ENCODE peak calls at places on chromosomes 4 and X, in eight cellular contexts. One of them, this sample, is unnamed. For H3K9me2, the result is how much of the 10 kb centered on the place peaks cover.

GRCh38 chrX:118459494-118459893 is 36.1 kb upstream of the DOCK11 start:
- DNase-seq in OCI-LY7: peak
- DNase-seq in MM.1S: peak
- DNase-seq in SK-N-SH: peak
- DNase-seq in PC-3: peak
- DNase-seq in HCT116: no peak
- DNase-seq in hepatocyte: peak
- DNase-seq in GM23338: peak
- DNase-seq in this sample: peak

GRCh38 chr4:4694812-4695211 is 153.0 kb upstream of the STX18 start:
- DNase-seq in OCI-LY7: no peak
- DNase-seq in MM.1S: no peak
- DNase-seq in SK-N-SH: no peak
- DNase-seq in PC-3: no peak
- DNase-seq in HCT116: no peak
- DNase-seq in hepatocyte: no peak
- DNase-seq in GM23338: no peak
- DNase-seq in this sample: no peak

GRCh38 chr4:15913631-15913970 is 24.9 kb downstream of the FGFBP1 start:
- DNase-seq in OCI-LY7: no peak
- DNase-seq in MM.1S: no peak
- DNase-seq in SK-N-SH: no peak
- DNase-seq in PC-3: peak
- DNase-seq in HCT116: peak
- DNase-seq in hepatocyte: peak
- DNase-seq in GM23338: no peak
- DNase-seq in this sample: peak

GRCh38 chr4:152591361-152591760 is 55.5 kb upstream of the FBXW7 start:
- DNase-seq in OCI-LY7: no peak
- DNase-seq in MM.1S: no peak
- DNase-seq in SK-N-SH: no peak
- DNase-seq in PC-3: no peak
- DNase-seq in HCT116: no peak
- DNase-seq in hepatocyte: peak
- DNase-seq in GM23338: peak
- DNase-seq in this sample: peak

GRCh38 chr4:120753854-120754253 is 168.7 kb downstream of the PRDM5 start:
- DNase-seq in OCI-LY7: peak
- DNase-seq in MM.1S: no peak
- DNase-seq in SK-N-SH: peak
- DNase-seq in PC-3: no peak
- DNase-seq in HCT116: no peak
- DNase-seq in hepatocyte: peak
- DNase-seq in GM23338: no peak
- DNase-seq in this sample: no peak

GRCh38 chr4:125004676-125005075 is 292.1 kb upstream of the ANKRD50 start:
- DNase-seq in OCI-LY7: no peak
- DNase-seq in MM.1S: no peak
- DNase-seq in SK-N-SH: no peak
- DNase-seq in PC-3: no peak
- DNase-seq in HCT116: no peak
- DNase-seq in hepatocyte: no peak
- DNase-seq in GM23338: no peak
- DNase-seq in this sample: no peak

GRCh38 chrX:119459181-119459580 is 9.1 kb upstream of the SLC25A5 start:
- DNase-seq in OCI-LY7: no peak
- DNase-seq in MM.1S: no peak
- DNase-seq in SK-N-SH: no peak
- DNase-seq in PC-3: no peak
- DNase-seq in HCT116: no peak
- DNase-seq in hepatocyte: no peak
- DNase-seq in GM23338: no peak
- DNase-seq in this sample: peak

GRCh38 chrX:53312946-53313745 is 31.8 kb upstream of the IQSEC2 start:
- DNase-seq in OCI-LY7: peak
- DNase-seq in MM.1S: peak
- DNase-seq in SK-N-SH: peak
- DNase-seq in PC-3: peak
- DNase-seq in HCT116: peak
- DNase-seq in hepatocyte: peak
- DNase-seq in GM23338: peak
- DNase-seq in this sample: peak

GRCh38 chr4:73856518-73856917 is 3.4 kb downstream of the PF4V1 start:
- DNase-seq in OCI-LY7: no peak
- DNase-seq in MM.1S: no peak
- DNase-seq in SK-N-SH: no peak
- DNase-seq in PC-3: peak
- DNase-seq in HCT116: no peak
- DNase-seq in hepatocyte: no peak
- DNase-seq in GM23338: no peak
- DNase-seq in this sample: peak

DNA sequence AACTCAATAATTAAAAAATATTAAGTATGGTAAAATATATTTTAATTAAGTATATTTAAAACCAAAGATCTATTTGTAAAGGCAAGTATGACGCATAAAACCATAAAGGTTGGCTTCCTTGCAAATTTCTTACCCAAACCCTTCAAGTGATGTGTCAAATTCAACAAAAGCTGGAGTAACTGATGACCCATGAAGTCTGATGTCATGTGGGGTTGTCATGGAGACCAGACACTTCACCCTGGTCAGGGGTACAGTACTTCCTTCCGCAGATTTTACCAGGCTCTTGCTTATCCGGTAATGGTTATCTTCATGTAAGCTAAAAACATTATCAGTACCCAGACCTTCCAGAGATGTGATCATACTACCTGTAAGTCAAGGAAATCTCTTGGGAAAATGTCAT is 170.1 kb downstream of the WDFY3 start:
- DNase-seq in OCI-LY7: no peak
- DNase-seq in MM.1S: no peak
- DNase-seq in SK-N-SH: peak
- DNase-seq in PC-3: no peak
- DNase-seq in HCT116: no peak
- DNase-seq in hepatocyte: no peak
- DNase-seq in GM23338: no peak
- DNase-seq in this sample: no peak
- H3K9me2 ChIP-seq in OCI-LY7: under half
- H3K9me2 ChIP-seq in MM.1S: under half
- H3K9me2 ChIP-seq in SK-N-SH: under half
- H3K9me2 ChIP-seq in PC-3: under half
- H3K9me2 ChIP-seq in HCT116: under half
- H3K9me2 ChIP-seq in hepatocyte: under half
- H3K9me2 ChIP-seq in GM23338: under half
- H3K9me2 ChIP-seq in this sample: under half

DNA sequence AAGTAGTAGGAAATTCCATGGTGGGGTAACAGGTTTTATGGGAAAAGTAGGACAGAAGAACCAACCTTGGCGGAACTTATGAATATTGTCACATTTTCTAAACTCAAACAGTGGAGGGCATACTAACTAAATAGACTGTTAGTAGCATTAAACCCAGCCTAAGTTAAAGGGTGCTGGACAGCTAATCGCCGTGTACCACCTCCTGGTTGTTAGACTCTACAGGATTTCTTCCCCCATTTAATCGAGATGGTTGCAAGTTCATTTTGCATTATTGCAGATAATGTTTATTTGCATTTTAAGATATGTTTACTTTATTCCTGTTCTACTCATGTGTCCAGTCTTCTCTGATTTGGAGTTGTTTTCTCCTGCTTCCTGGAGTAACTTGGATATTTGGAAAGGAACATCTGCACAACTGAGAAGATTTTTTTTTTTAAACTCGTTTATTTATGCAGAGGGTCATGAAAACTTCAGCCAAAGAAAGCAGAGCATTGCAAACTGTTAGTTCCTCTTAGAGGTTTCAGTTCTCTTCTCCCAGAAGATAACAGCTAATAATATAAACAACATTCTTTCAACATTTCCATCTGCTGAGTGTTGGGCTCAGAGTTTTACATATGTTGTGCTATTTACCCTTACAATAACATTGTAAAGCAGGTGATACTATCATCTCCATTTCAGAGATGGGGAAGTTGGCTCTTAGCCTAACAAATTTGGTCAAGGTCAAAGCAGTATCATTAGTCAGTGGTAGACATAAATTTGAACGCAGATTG is 51.5 kb upstream of the TBC1D9 start:
- DNase-seq in OCI-LY7: peak
- DNase-seq in MM.1S: peak
- DNase-seq in SK-N-SH: no peak
- DNase-seq in PC-3: no peak
- DNase-seq in HCT116: no peak
- DNase-seq in hepatocyte: peak
- DNase-seq in GM23338: no peak
- DNase-seq in this sample: no peak
- TF ChIP-seq EZH2phosphoT487 in OCI-LY7: no peak
- TF ChIP-seq EZH2phosphoT487 in MM.1S: no peak
- TF ChIP-seq EZH2phosphoT487 in SK-N-SH: no peak
- TF ChIP-seq EZH2phosphoT487 in PC-3: no peak
- TF ChIP-seq EZH2phosphoT487 in HCT116: no peak
- TF ChIP-seq EZH2phosphoT487 in hepatocyte: no peak
- TF ChIP-seq EZH2phosphoT487 in GM23338: no peak
- TF ChIP-seq EZH2phosphoT487 in this sample: no peak

DNA sequence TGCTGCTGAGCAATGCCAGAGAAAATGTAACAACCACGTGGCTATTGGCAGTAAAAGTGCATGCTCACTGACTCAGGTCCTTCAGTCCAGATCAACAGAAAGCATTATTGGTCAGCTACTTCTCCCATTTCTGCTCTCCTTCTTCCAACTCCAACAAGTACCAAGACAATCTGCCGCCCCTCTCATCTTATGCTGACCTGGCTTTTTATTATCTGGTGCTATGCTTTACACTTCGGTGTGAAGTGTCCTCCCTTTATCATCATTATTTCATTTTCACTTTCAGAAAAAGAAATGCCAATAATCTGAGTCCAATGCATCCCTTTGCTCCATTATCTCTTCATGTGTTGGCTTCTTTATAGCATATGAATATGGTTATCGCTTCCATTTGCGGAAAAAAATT is 133.7 kb upstream of the UGT8 start:
- DNase-seq in OCI-LY7: no peak
- DNase-seq in MM.1S: no peak
- DNase-seq in SK-N-SH: no peak
- DNase-seq in PC-3: no peak
- DNase-seq in HCT116: no peak
- DNase-seq in hepatocyte: peak
- DNase-seq in GM23338: no peak
- DNase-seq in this sample: peak
- H3K9me2 ChIP-seq in OCI-LY7: under half
- H3K9me2 ChIP-seq in MM.1S: under half
- H3K9me2 ChIP-seq in SK-N-SH: under half
- H3K9me2 ChIP-seq in PC-3: under half
- H3K9me2 ChIP-seq in HCT116: under half
- H3K9me2 ChIP-seq in hepatocyte: under half
- H3K9me2 ChIP-seq in GM23338: under half
- H3K9me2 ChIP-seq in this sample: under half

GRCh38 chr4:106317815-106318214 is 1.5 kb downstream of the AIMP1 start:
- DNase-seq in OCI-LY7: no peak
- DNase-seq in MM.1S: no peak
- DNase-seq in SK-N-SH: no peak
- DNase-seq in PC-3: no peak
- DNase-seq in HCT116: no peak
- DNase-seq in hepatocyte: no peak
- DNase-seq in GM23338: no peak
- DNase-seq in this sample: no peak

GRCh38 chr4:106323119-106323518 is 6.8 kb downstream of the AIMP1 start:
- DNase-seq in OCI-LY7: no peak
- DNase-seq in MM.1S: no peak
- DNase-seq in SK-N-SH: no peak
- DNase-seq in PC-3: no peak
- DNase-seq in HCT116: no peak
- DNase-seq in hepatocyte: no peak
- DNase-seq in GM23338: no peak
- DNase-seq in this sample: no peak

GRCh38 chr4:106318511-106318910 is 2.2 kb downstream of the AIMP1 start:
- DNase-seq in OCI-LY7: no peak
- DNase-seq in MM.1S: no peak
- DNase-seq in SK-N-SH: no peak
- DNase-seq in PC-3: peak
- DNase-seq in HCT116: no peak
- DNase-seq in hepatocyte: no peak
- DNase-seq in GM23338: no peak
- DNase-seq in this sample: no peak

GRCh38 chr4:106316773-106317409 is 541 bp downstream of the AIMP1 start:
- DNase-seq in OCI-LY7: peak
- DNase-seq in MM.1S: no peak
- DNase-seq in SK-N-SH: peak
- DNase-seq in PC-3: no peak
- DNase-seq in HCT116: no peak
- DNase-seq in hepatocyte: peak
- DNase-seq in GM23338: no peak
- DNase-seq in this sample: peak

GRCh38 chr4:106320235-106320634 is 3.9 kb downstream of the AIMP1 start:
- DNase-seq in OCI-LY7: no peak
- DNase-seq in MM.1S: no peak
- DNase-seq in SK-N-SH: no peak
- DNase-seq in PC-3: no peak
- DNase-seq in HCT116: no peak
- DNase-seq in hepatocyte: no peak
- DNase-seq in GM23338: no peak
- DNase-seq in this sample: no peak
- TF ChIP-seq EZH2phosphoT487 in OCI-LY7: no peak
- TF ChIP-seq EZH2phosphoT487 in MM.1S: no peak
- TF ChIP-seq EZH2phosphoT487 in SK-N-SH: no peak
- TF ChIP-seq EZH2phosphoT487 in PC-3: no peak
- TF ChIP-seq EZH2phosphoT487 in HCT116: no peak
- TF ChIP-seq EZH2phosphoT487 in hepatocyte: no peak
- TF ChIP-seq EZH2phosphoT487 in GM23338: no peak
- TF ChIP-seq EZH2phosphoT487 in this sample: no peak